ENCODE peak calls at places on chromosomes 11 and 22, in four cellular contexts. N is IMR-90, J is K562, R is HepG2. M is an unnamed sample.

GRCh38 chr11:3201677-3202181 is 16.9 kb downstream of the MRGPRG start:
- DNase-seq in R (no peak), N (no peak), J (no peak), M (no peak)

GRCh38 chr11:130706572-130706971 is 209.7 kb downstream of the SNX19 start:
- DNase-seq in N (peak), R (no peak), J (no peak), M (no peak)

GRCh38 chr11:1116104-1116503 is 41.4 kb downstream of the MUC2 start:
- DNase-seq in N (no peak), R (no peak), J (no peak), M (no peak)

GRCh38 chr11:30381879-30382278 is 59.0 kb downstream of the ARL14EP start:
- DNase-seq in J (no peak), N (no peak), R (no peak), M (no peak)

GRCh38 chr11:99638073-99638553 is 617.4 kb downstream of the CNTN5 start:
- DNase-seq in N (no peak), J (no peak), R (no peak), M (no peak)

GRCh38 chr11:824292-824880 is 3.3 kb upstream of the CRACR2B start:
- DNase-seq in N (no peak), J (no peak), R (no peak), M (no peak)

GRCh38 chr11:111977141-111978027 is 40.2 kb downstream of the DIXDC1 start:
- DNase-seq in J (no peak), N (no peak), R (no peak), M (no peak)

GRCh38 chr11:88174627-88175003 is 628 bp downstream of the RAB38 start:
- DNase-seq in N (peak), R (no peak), J (no peak), M (peak)

DNA sequence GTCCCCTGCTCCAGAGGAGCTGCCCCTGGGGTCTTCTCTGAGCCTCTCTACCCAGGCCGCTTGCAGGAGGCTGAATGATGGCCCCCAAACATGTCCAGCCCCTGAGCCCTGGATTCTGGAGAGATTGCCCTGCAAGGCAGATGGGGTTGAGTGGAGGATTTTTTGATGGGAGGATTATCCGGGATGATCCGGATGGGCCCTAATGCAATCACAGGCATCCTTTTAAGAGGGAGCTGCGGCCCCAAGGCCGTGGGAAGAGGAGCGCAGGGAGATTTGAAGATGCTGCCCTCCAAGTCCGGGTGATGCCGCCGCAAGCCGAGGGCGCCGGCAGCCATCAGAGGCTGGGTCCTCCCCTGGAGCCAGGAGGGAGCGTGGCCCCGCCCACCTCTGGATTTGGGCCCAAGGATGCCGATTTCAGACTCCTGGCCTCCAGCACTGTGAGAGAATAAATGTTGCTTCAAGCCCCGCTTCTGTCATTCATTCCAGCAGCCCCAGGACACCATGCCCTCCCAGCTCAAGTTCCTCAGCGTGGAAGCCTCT is 66.0 kb downstream of the WNT7B start:
- DNase-seq in N (no peak), R (no peak), J (peak), M (no peak)
- TF ChIP-seq MAZ in N (no peak), R (no peak), J (no peak), M (no peak)

DNA sequence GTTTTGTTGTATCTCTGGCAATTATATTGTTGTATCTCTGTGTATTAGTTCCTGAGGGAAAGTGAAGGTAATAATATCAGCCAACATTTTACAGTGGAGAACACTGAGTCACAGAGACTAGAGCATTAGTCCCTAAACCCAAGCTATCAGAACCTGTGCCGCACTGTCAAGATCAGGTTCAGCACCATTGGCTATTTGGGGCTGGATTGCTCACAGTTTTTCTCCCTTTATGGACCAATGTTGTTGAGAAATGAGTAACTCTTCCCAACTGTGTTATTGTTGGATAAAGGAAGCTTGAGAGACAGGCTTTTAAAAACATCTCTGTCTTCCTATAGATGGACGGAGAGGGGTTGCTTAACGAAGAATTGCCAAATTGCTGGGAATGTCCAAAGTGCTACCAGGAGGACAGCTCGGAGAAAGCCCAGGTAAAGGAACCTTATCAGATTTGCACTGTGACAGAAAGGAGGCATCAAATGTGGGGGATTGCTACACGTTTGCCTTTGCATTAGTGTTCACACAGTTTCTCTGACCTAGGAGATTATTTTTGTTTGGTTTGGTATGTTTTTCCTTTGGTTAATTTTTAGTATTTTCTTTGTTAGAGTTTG is 18.2 kb upstream of the GRK2 start:
- DNase-seq in R (no peak), N (no peak), J (no peak), M (no peak)
- TF ChIP-seq MAZ in R (no peak), N (no peak), J (no peak), M (no peak)

GRCh38 chr11:124841186-124841585 is 24.0 kb upstream of the ROBO3 start:
- DNase-seq in R (no peak), J (no peak), N (no peak), M (no peak)
- TF ChIP-seq MAZ in R (no peak), J (no peak), N (no peak), M (no peak)

DNA sequence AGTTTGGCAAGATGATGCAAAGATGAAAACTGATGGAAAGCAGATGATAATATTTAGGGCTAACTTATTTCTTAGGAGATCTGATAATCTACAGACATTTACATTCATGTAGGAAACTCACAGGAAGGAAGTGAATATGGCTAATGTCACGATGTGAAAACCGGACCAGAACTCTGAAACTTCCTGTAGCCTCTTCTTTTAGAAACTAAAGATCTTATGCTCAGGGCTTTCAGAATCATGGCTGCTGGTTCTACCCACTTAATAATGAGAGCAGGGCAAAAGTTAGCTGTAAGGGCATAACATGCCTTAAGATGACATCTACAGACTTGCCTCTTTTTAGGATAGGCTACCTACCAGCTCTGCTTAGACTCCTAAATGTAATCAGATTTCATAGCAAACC is 15.2 kb downstream of the CPSF7 start:
- DNase-seq in R (no peak), N (no peak), J (no peak), M (no peak)
- TF ChIP-seq MAZ in R (no peak), N (no peak), J (no peak), M (no peak)

DNA sequence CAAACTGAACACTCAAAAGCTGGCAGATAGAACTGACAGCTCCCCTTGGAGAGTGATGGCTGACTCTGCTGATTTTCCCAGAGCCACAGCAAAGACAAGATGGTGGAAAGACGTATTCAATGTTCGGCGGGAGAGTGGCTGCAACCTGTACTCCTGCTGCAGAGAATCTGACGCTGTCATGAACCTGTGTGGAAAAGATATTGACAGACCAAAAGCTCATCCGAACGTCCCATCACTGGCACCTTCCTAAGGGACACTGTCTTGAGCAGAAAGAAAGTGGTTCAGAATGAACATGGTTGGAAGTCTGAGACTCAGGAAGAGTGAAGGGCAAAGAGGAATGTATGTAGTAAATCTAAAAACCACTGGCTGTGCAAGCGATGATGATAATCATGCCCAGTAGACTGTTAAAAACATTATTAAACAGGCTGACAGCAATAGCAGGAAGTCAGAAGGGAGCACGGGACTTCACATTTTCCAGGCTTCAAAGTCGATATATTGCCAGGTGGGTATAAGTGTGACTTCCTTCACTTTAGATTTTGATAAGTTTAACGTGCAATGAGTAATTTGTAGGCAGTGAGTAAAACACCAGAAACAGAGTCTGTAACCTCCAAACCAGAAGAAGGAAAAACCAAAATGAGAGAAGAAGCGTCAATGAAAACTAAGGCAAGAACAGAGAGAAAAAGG is 6.2 kb upstream of the IL17REL start:
- DNase-seq in R (no peak), J (no peak), N (no peak), M (no peak)
- TF ChIP-seq MAZ in R (no peak), J (no peak), N (no peak), M (no peak)

DNA sequence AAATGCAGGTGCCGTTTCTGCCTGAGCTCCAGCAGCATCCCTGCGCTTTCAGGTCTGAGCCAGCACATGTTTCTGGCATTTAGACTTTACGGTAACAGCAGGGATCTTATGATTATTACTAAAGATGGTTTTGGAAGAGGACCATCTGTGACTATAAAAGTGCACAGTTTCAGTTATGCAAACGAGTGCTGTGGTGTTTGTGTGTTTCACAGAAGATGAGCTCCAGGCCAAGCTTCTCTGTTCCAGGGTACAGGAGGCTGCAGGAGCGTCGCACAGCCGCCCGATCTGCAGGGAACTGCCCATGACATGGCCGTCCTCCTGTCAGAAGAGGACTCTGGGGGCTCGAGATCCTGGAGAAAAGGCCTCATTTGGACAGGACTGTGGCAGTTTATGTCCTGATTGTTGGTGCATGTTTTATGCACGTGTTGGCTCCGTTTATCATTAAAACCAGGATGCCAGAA is 297.3 kb downstream of the TBC1D22A start:
- DNase-seq in R (no peak), N (no peak), J (no peak), M (no peak)
- TF ChIP-seq MAZ in R (no peak), N (no peak), J (no peak), M (no peak)

GRCh38 chr11:69057236-69057635 is 8.5 kb downstream of the TPCN2 start:
- DNase-seq in J (no peak), R (no peak), N (no peak), M (no peak)
- TF ChIP-seq MAZ in J (no peak), R (no peak), N (no peak), M (no peak)

GRCh38 chr11:33713162-33713913 is 12.7 kb upstream of the C11orf91 start:
- DNase-seq in N (no peak), J (no peak), R (no peak), M (no peak)
- TF ChIP-seq MAZ in N (no peak), J (no peak), R (no peak), M (no peak)

GRCh38 chr22:42408276-42408675 is 23.9 kb downstream of the NFAM1 start:
- DNase-seq in J (no peak), R (no peak), N (no peak), M (no peak)

GRCh38 chr22:42412744-42413220 is 19.4 kb downstream of the NFAM1 start:
- DNase-seq in R (no peak), N (no peak), J (peak), M (no peak)

GRCh38 chr22:42414565-42415298 is 17.5 kb downstream of the NFAM1 start:
- DNase-seq in N (no peak), R (no peak), J (no peak), M (no peak)

GRCh38 chr22:42408815-42409529 is 23.2 kb downstream of the NFAM1 start:
- DNase-seq in J (peak), N (no peak), R (no peak), M (no peak)

GRCh38 chr22:42410708-42411107 is 21.5 kb downstream of the NFAM1 start:
- DNase-seq in J (no peak), N (no peak), R (no peak), M (no peak)
- TF ChIP-seq MAZ in J (no peak), N (no peak), R (no peak), M (no peak)

M was measured in A549.